ENCODE peak calls at places on chromosomes 5 and 9, in nine cellular contexts. F is sigmoid colon; D is Calu3; V is AG08396; C is NCI-H1436; J is stimulated activated CD4-positive, alpha-beta T cell treated with anti-CD3 and anti-CD28 coated beads, Interleukin-4, amount 100 ng/mL, for 48 hours; U is nucleus accumbens; W is CD8-positive, alpha-beta T cell; Y is activated effector memory CD4-positive, alpha-beta T cell treated with anti-CD3 and anti-CD28 coated beads, Interleukin-2, amount 50 U/mL, for 16 hours. L is an unnamed sample.

GRCh38 chr9:97895695-97896332 is 26.5 kb downstream of the TRMO start:
- DNase-seq in J (no peak), U (no peak), D (no peak), Y (no peak), C (no peak), W (no peak), F (no peak), V (no peak), L (no peak)

GRCh38 chr9:99027414-99027813 is 77.5 kb upstream of the TGFBR1 start:
- DNase-seq in D (no peak), J (no peak), C (no peak), F (no peak), W (no peak), U (no peak), V (no peak), Y (no peak), L (no peak)

GRCh38 chr9:34452568-34452967 is 5.8 kb downstream of the FAM219A start:
- DNase-seq in C (no peak), J (no peak), D (no peak), F (no peak), U (no peak), W (no peak), V (no peak), Y (no peak), L (no peak)

GRCh38 chr9:108444400-108445358 is 411.1 kb downstream of the ACTL7B start:
- DNase-seq in Y (no peak), V (peak), F (peak), C (no peak), U (no peak), J (no peak), D (peak), W (no peak), L (no peak)

GRCh38 chr5:90590-91547 is 1.1 kb upstream of the PLEKHG4B start:
- DNase-seq in D (peak), U (no peak), F (no peak), Y (no peak), J (no peak), C (no peak), V (no peak), W (no peak), L (no peak)

GRCh38 chr5:129670944-129671343 is 77.0 kb upstream of the MINAR2 start:
- DNase-seq in W (no peak), V (peak), Y (no peak), F (no peak), D (no peak), J (no peak), C (no peak), U (no peak), L (no peak)

GRCh38 chr9:86303316-86303975 is 21.1 kb upstream of the ISCA1 start:
- DNase-seq in C (peak), Y (peak), D (no peak), F (no peak), J (peak), V (no peak), W (no peak), U (no peak), L (no peak)

GRCh38 chr5:153619706-153620105 is 129.2 kb downstream of the GRIA1 start:
- DNase-seq in C (no peak), U (no peak), D (no peak), V (no peak), F (no peak), W (no peak), J (no peak), Y (no peak), L (no peak)

GRCh38 chr5:87151547-87151946 is 116.1 kb upstream of the RASA1 start:
- DNase-seq in U (no peak), W (no peak), C (no peak), D (no peak), J (no peak), V (peak), F (no peak), Y (no peak), L (no peak)

GRCh38 chr5:176995896-176996767 is 10.4 kb downstream of the UIMC1 start:
- DNase-seq in U (no peak), C (no peak), Y (no peak), F (no peak), D (no peak), V (peak), W (no peak), J (no peak), L (no peak)

L was measured in spleen.